ENCODE peak calls at places on chromosomes 1 and 21, in five cellular contexts. H is psoas muscle, A is PC-9, T is HCT116, D is omental fat pad. Z is an unnamed sample.

GRCh38 chr1:236064674-236065508 is at the start of gene NID1:
- DNase-seq in H (peak; percentile 92), D (peak; percentile 27), T (no peak), A (no peak), Z (peak; percentile 71)

GRCh38 chr21:16992448-16992847 is 520.4 kb upstream of the CXADR start:
- DNase-seq in A (no peak), H (no peak), T (no peak), D (no peak), Z (no peak)

GRCh38 chr1:169371400-169371799 is 3.4 kb downstream of the BLZF1 start:
- DNase-seq in D (no peak), A (no peak), T (no peak), H (no peak), Z (no peak)

GRCh38 chr1:34915521-34915920 is 13.9 kb downstream of the DLGAP3 start:
- DNase-seq in H (no peak), T (no peak), D (no peak), A (no peak), Z (no peak)

GRCh38 chr1:16212251-16212961 is at the start of gene ARHGEF19:
- DNase-seq in D (no peak), A (no peak), H (no peak), T (no peak), Z (no peak)

GRCh38 chr1:94734963-94735899 is 84.9 kb upstream of the SLC44A3 start:
- DNase-seq in D (no peak), A (no peak), H (no peak), T (no peak), Z (no peak)

GRCh38 chr21:19950347-19950746 is 1047.9 kb upstream of the NCAM2 start:
- DNase-seq in A (no peak), T (no peak), H (no peak), D (no peak), Z (no peak)

GRCh38 chr21:34702341-34702807 is 33.6 kb downstream of the CLIC6 start:
- DNase-seq in D (no peak), A (no peak), T (no peak), H (peak; percentile 68), Z (no peak)

GRCh38 chr1:73635021-73635420 is 563.0 kb downstream of the LRRIQ3 start:
- DNase-seq in H (no peak), D (no peak), T (no peak), A (no peak), Z (no peak)

GRCh38 chr1:17635811-17636210 is 96.3 kb downstream of the ARHGEF10L start:
- DNase-seq in T (no peak), D (no peak), A (no peak), H (no peak), Z (no peak)

GRCh38 chr1:78102082-78102481 is 56.3 kb downstream of the GIPC2 start:
- DNase-seq in A (no peak), D (no peak), H (no peak), T (no peak), Z (no peak)

GRCh38 chr1:108142773-108143394 is 57.3 kb downstream of the SLC25A24 start:
- DNase-seq in A (no peak), T (no peak), H (no peak), D (no peak), Z (no peak)

GRCh38 chr1:222817529-222817928 is 2.7 kb downstream of the DISP1 start:
- DNase-seq in A (peak; percentile 92), D (no peak), T (peak; percentile 88), H (no peak), Z (no peak)

GRCh38 chr1:203196371-203196770 is 9.9 kb upstream of the CHI3L1 start:
- DNase-seq in H (no peak), T (no peak), A (no peak), D (peak; percentile 14), Z (no peak)

GRCh38 chr1:67723126-67723525 is 38.1 kb downstream of the GADD45A start:
- DNase-seq in H (no peak), A (no peak), T (no peak), D (no peak), Z (no peak)

GRCh38 chr1:230516890-230517289 is 90.8 kb upstream of the PGBD5 start:
- DNase-seq in A (no peak), H (no peak), T (no peak), D (no peak), Z (no peak)

GRCh38 chr1:231550448-231550781 is 21.9 kb downstream of the TSNAX start:
- DNase-seq in T (peak; percentile 16), A (no peak), D (no peak), H (no peak), Z (no peak)
- TF ChIP-seq CTCF in T (no peak), A (peak; percentile 60), D (no peak), H (peak; percentile 35), Z (peak; percentile 66)

DNA sequence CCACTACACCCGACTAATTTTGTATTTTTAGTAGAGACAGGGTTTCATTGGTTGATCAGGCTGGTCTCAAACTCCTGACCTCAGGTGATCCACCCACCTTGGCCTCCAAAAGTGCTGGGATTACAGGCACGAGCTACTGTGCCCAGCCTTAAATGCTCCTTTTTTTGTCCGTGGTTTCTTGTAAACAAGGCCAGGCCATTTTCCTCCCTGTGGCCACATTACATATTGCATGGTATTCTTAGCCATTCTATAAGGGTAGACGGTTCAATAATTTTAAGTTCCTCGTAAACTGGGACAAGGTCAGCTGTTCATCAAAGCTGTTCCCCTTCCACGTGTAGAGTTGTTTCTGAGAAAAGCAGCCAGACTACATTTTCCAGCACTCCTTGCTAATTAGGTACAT is 10.3 kb upstream of the LUZP1 start:
- DNase-seq in T (no peak), H (no peak), D (no peak), A (no peak), Z (no peak)
- TF ChIP-seq CTCF in T (peak; percentile 12), H (peak; percentile 26), D (no peak), A (peak; percentile 41), Z (peak; percentile 49)

DNA sequence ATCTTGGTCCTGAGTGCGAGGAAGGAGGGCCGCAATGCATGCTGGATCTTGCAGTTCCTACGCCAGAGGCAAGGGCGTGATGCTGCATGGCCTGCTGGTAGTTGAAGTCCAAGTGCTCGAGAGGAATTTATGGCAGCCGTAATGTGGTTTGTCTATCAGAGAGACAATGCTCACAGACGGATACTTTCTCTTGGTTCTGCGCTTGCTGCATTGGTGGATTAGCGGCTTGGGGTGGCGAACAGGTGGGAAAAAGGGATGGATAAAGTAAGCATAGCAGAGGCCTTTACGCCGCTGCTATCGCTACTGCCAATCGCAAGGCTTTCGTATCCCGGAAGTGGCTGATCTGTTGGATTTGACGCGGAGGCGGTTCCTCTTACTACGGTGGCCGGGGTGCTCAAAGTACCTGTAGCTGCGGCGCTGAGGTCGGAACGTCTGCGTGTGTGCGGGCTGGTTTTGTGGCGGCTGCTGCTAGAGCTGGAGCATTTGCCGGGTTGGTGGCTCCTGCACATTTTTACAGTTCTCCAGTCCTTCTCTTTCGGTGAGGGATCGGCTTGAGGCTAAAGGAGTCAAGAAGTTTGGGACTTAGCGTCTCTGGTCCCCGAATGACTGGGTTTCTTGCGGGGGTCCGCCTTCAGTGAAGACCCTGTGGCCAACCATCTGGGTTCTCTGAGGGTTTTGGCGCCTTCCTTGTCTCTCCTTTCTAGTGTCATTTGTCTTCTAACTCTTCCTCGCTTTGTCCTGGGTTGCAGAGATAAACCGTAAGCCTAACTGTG is at the start of gene ATG4C:
- DNase-seq in H (peak; percentile 96), A (peak; percentile 95), D (peak; percentile 84), T (peak; percentile 96), Z (peak; percentile 82)
- TF ChIP-seq CTCF in H (no peak), A (no peak), D (no peak), T (no peak), Z (no peak)

GRCh38 chr1:197063212-197063611 is 3.8 kb downstream of the F13B start:
- DNase-seq in A (no peak), T (no peak), D (no peak), H (no peak), Z (no peak)

GRCh38 chr1:197067457-197067818 is 378 bp upstream of the F13B start:
- DNase-seq in H (no peak), T (no peak), D (no peak), A (no peak), Z (no peak)

GRCh38 chr1:197066277-197066676 is 783 bp downstream of the F13B start:
- DNase-seq in H (no peak), A (no peak), T (no peak), D (no peak), Z (no peak)

GRCh38 chr1:197065549-197065948 is 1.5 kb downstream of the F13B start:
- DNase-seq in D (no peak), T (no peak), H (no peak), A (no peak), Z (no peak)

DNA sequence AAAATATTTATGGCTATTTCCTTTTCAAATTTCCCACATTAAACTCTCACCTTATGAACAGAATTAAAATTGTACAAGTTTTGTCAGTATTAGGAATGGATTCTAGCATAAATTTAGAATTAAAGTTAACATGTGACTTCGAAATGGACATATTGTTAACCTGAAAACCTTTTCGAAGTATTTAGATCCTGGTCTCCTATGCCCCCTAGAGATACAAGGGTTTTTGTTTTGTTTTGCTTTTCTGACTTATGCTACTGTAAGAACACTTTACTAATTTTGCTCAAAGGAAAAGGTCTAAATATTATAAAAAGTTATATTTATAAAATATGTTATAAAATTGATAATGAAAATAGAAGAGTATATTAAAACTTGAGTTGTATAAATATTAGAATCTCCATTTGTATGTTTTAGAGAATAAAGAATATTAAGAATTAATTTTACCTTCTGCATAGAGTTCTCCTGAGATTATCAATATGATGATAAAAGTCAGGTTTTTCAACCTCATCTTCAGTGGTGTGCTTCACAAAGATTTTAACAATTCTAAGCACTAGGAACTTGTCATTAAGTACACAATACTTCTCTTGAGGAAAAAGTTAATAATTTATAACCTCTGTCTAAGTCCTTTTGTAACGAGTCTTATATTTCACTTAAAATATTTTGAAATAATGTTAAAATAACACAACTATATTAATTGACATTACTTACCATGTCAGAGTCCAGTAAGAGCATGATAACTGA is at the start of gene F13B:
- DNase-seq in H (no peak), A (no peak), D (no peak), T (no peak), Z (no peak)
- TF ChIP-seq CTCF in H (no peak), A (peak; percentile 23), D (no peak), T (peak; percentile 36), Z (no peak)

GRCh38 chr1:245434285-245434684 is 279.5 kb downstream of the KIF26B start:
- DNase-seq in D (no peak), T (peak; percentile 2), H (no peak), A (no peak), Z (no peak)
- TF ChIP-seq CTCF in D (no peak), T (no peak), H (no peak), A (no peak), Z (no peak)

GRCh38 chr21:26169061-26169610 is 1.4 kb downstream of the APP start:
- DNase-seq in A (no peak), T (peak; percentile 29), H (peak; percentile 55), D (no peak), Z (peak; percentile 41)
- TF ChIP-seq CTCF in A (no peak), T (no peak), H (peak; percentile 10), D (no peak), Z (peak; percentile 64)

DNA sequence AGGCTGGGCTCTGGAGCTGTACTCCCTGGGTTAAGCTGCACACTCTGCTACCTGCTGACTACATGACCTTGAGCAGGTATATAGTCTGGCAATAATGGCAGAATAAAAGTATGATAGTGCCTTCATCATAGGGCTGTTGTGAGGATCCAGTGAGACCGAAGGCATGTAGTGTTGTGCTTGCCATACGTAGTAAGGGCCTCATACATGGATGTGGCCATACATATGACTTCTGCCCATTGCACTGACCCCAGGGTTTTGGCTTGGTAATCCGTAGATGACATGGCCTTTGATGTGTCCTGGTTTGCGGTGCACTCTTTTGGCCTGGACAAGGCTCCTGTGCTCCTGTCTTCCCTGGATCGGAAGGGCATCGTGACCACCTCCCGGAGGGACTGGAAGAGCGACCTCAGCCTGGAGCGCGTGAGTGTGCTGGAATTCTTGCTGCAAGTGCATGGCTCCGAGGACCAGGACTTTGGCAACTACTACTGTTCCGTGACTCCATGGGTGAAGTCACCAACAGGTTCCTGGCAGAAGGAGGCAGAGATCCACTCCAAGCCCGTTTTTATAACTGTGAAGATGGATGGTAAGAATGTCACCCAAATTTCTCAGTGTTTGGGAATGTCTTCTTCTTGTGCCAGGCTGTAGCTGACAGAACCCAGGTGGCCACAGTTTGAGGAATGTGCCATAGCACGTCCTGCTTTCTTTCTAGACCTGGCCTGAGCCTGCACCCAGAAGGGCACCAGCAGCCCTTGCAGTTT is 17.0 kb upstream of the CD101 start:
- DNase-seq in T (no peak), H (no peak), D (no peak), A (no peak), Z (no peak)
- TF ChIP-seq CTCF in T (no peak), H (no peak), D (no peak), A (no peak), Z (no peak)